ENCODE peak calls at places on chromosome 11, in six cellular contexts. One of them, this sample, is unnamed.

GRCh38 chr11:131723088-131723487 is 352.7 kb downstream of the NTM start:
- DNase-seq in choroid plexus epithelial cell: no peak
- DNase-seq in ELF-1: no peak
- DNase-seq in RCC 7860: no peak
- DNase-seq in T-cell: no peak
- DNase-seq in CD8-positive, alpha-beta memory T cell: no peak
- DNase-seq in this sample: no peak

GRCh38 chr11:35484435-35484834 is 41.0 kb downstream of the PAMR1 start:
- DNase-seq in choroid plexus epithelial cell: no peak
- DNase-seq in ELF-1: no peak
- DNase-seq in RCC 7860: no peak
- DNase-seq in T-cell: no peak
- DNase-seq in CD8-positive, alpha-beta memory T cell: no peak
- DNase-seq in this sample: no peak

GRCh38 chr11:19715373-19715772 is 2.7 kb downstream of the NAV2 start:
- DNase-seq in choroid plexus epithelial cell: peak; percentile 87
- DNase-seq in ELF-1: no peak
- DNase-seq in RCC 7860: peak; percentile 94
- DNase-seq in T-cell: no peak
- DNase-seq in CD8-positive, alpha-beta memory T cell: no peak
- DNase-seq in this sample: no peak

GRCh38 chr11:26704249-26704648 is 17.6 kb downstream of the SLC5A12 start:
- DNase-seq in choroid plexus epithelial cell: peak; percentile 45
- DNase-seq in ELF-1: no peak
- DNase-seq in RCC 7860: no peak
- DNase-seq in T-cell: no peak
- DNase-seq in CD8-positive, alpha-beta memory T cell: no peak
- DNase-seq in this sample: peak; percentile 80

GRCh38 chr11:22725079-22725478 is 58.7 kb downstream of the GAS2 start:
- DNase-seq in choroid plexus epithelial cell: peak; percentile 12
- DNase-seq in ELF-1: no peak
- DNase-seq in RCC 7860: no peak
- DNase-seq in T-cell: no peak
- DNase-seq in CD8-positive, alpha-beta memory T cell: no peak
- DNase-seq in this sample: no peak

GRCh38 chr11:101618691-101619090 is 34.9 kb upstream of the TRPC6 start:
- DNase-seq in choroid plexus epithelial cell: no peak
- DNase-seq in ELF-1: no peak
- DNase-seq in RCC 7860: no peak
- DNase-seq in T-cell: no peak
- DNase-seq in CD8-positive, alpha-beta memory T cell: no peak
- DNase-seq in this sample: peak; percentile 34

GRCh38 chr11:5922749-5923426 is 19.2 kb upstream of the OR56A3 start:
- DNase-seq in choroid plexus epithelial cell: peak; percentile 2
- DNase-seq in ELF-1: no peak
- DNase-seq in RCC 7860: peak; percentile 69
- DNase-seq in T-cell: no peak
- DNase-seq in CD8-positive, alpha-beta memory T cell: no peak
- DNase-seq in this sample: peak; percentile 16

GRCh38 chr11:132158091-132158490 is 787.7 kb downstream of the NTM start:
- DNase-seq in choroid plexus epithelial cell: peak; percentile 34
- DNase-seq in ELF-1: peak; percentile 49
- DNase-seq in RCC 7860: peak; percentile 35
- DNase-seq in T-cell: no peak
- DNase-seq in CD8-positive, alpha-beta memory T cell: no peak
- DNase-seq in this sample: peak; percentile 82

GRCh38 chr11:32118025-32118974 is 27.4 kb downstream of the RCN1 start:
- DNase-seq in choroid plexus epithelial cell: peak; percentile 52
- DNase-seq in ELF-1: no peak
- DNase-seq in RCC 7860: peak; percentile 82
- DNase-seq in T-cell: no peak
- DNase-seq in CD8-positive, alpha-beta memory T cell: no peak
- DNase-seq in this sample: no peak

GRCh38 chr11:18111005-18111404 is 5.1 kb upstream of the SAAL1 start:
- DNase-seq in choroid plexus epithelial cell: no peak
- DNase-seq in ELF-1: no peak
- DNase-seq in RCC 7860: no peak
- DNase-seq in T-cell: no peak
- DNase-seq in CD8-positive, alpha-beta memory T cell: no peak
- DNase-seq in this sample: peak; percentile 22

GRCh38 chr11:13094930-13095687 is 86.0 kb downstream of the RASSF10 start:
- DNase-seq in choroid plexus epithelial cell: no peak
- DNase-seq in ELF-1: no peak
- DNase-seq in RCC 7860: no peak
- DNase-seq in T-cell: no peak
- DNase-seq in CD8-positive, alpha-beta memory T cell: no peak
- DNase-seq in this sample: no peak

GRCh38 chr11:35677904-35678303 is 15.3 kb downstream of the TRIM44 start:
- DNase-seq in choroid plexus epithelial cell: no peak
- DNase-seq in ELF-1: no peak
- DNase-seq in RCC 7860: no peak
- DNase-seq in T-cell: no peak
- DNase-seq in CD8-positive, alpha-beta memory T cell: no peak
- DNase-seq in this sample: no peak

GRCh38 chr11:73230931-73231330 is 12.8 kb downstream of the P2RY2 start:
- DNase-seq in choroid plexus epithelial cell: no peak
- DNase-seq in ELF-1: no peak
- DNase-seq in RCC 7860: no peak
- DNase-seq in T-cell: no peak
- DNase-seq in CD8-positive, alpha-beta memory T cell: no peak
- DNase-seq in this sample: no peak

GRCh38 chr11:50174189-50174588 is 141.5 kb downstream of the OR4C45 start:
- DNase-seq in choroid plexus epithelial cell: peak; percentile 9
- DNase-seq in ELF-1: no peak
- DNase-seq in RCC 7860: peak; percentile 5
- DNase-seq in T-cell: no peak
- DNase-seq in CD8-positive, alpha-beta memory T cell: no peak
- DNase-seq in this sample: no peak

GRCh38 chr11:10426475-10426874 is 28.6 kb upstream of the AMPD3 start:
- DNase-seq in choroid plexus epithelial cell: no peak
- DNase-seq in ELF-1: no peak
- DNase-seq in RCC 7860: no peak
- DNase-seq in T-cell: no peak
- DNase-seq in CD8-positive, alpha-beta memory T cell: no peak
- DNase-seq in this sample: no peak

This sample was measured in mesendoderm.